ENCODE peak calls at places on chromosomes 4 and X, in seven cellular contexts. G is heart right ventricle, B is GM23338, T is BE2C, Q is right lobe of liver, I is H9, A is Peyer's patch. E is an unnamed sample.
A peak's percentile ranks its signal among the peaks of the same experiment; 100 is the strongest.

GRCh38 chrX:10017866-10018265 is 50.7 kb downstream of the CLDN34 start:
- DNase-seq in B (peak; percentile 40), A (no peak), T (no peak), G (no peak), I (no peak), Q (no peak), E (no peak)

GRCh38 chr4:26991057-26991456 is 130.4 kb downstream of the STIM2 start:
- DNase-seq in G (no peak), Q (no peak), I (no peak), B (no peak), A (no peak), T (no peak), E (no peak)

GRCh38 chr4:162163892-162164759 is at the start of gene FSTL5:
- DNase-seq in B (peak; percentile 99), G (peak; percentile 5), A (peak; percentile 50), Q (peak; percentile 26), T (peak; percentile 91), I (peak; percentile 99), E (peak; percentile 14)

GRCh38 chr4:67682266-67682665 is 18.7 kb downstream of the UBA6 start:
- DNase-seq in Q (no peak), G (no peak), T (no peak), B (no peak), A (no peak), I (no peak), E (no peak)

GRCh38 chr4:142845293-142846070 is 619 bp downstream of the INPP4B start:
- DNase-seq in T (peak; percentile 28), Q (peak; percentile 16), G (peak; percentile 9), A (peak; percentile 57), I (peak; percentile 51), B (peak; percentile 63), E (no peak)

GRCh38 chr4:48913346-48913745 is 6.8 kb upstream of the OCIAD2 start:
- DNase-seq in I (no peak), Q (no peak), G (no peak), A (no peak), T (peak; percentile 16), B (no peak), E (no peak)

GRCh38 chr4:16772366-16772850 is 126.0 kb downstream of the LDB2 start:
- DNase-seq in G (no peak), Q (no peak), I (no peak), T (no peak), B (no peak), A (no peak), E (no peak)

GRCh38 chr4:95506264-95506663 is 42.5 kb downstream of the UNC5C start:
- DNase-seq in Q (no peak), G (no peak), A (no peak), T (no peak), B (no peak), I (no peak), E (no peak)

GRCh38 chr4:108366716-108367115 is 198.0 kb upstream of the LEF1 start:
- DNase-seq in I (no peak), B (no peak), G (no peak), A (no peak), T (no peak), Q (no peak), E (no peak)

GRCh38 chr4:158255727-158256324 is 45.5 kb downstream of the TMEM144 start:
- DNase-seq in B (peak; percentile 64), I (no peak), G (peak; percentile 7), A (no peak), Q (no peak), T (no peak), E (peak; percentile 26)

GRCh38 chr4:84381759-84382158 is 117.3 kb downstream of the NKX6-1 start:
- DNase-seq in A (no peak), G (no peak), I (no peak), T (no peak), Q (no peak), B (no peak), E (no peak)

GRCh38 chr4:182145360-182145905 is 97.8 kb upstream of the TENM3 start:
- DNase-seq in Q (no peak), G (no peak), B (peak; percentile 24), I (no peak), A (no peak), T (peak; percentile 29), E (no peak)

GRCh38 chrX:138723301-138723700 is 11.8 kb upstream of the FGF13 start:
- DNase-seq in B (no peak), G (no peak), I (no peak), T (no peak), Q (no peak), A (no peak), E (no peak)

GRCh38 chrX:72243472-72243871 is 4.6 kb upstream of the ERCC6L start:
- DNase-seq in T (no peak), I (no peak), B (no peak), Q (no peak), A (no peak), G (no peak), E (no peak)

GRCh38 chr4:134691915-134692314 is 490.3 kb upstream of the PABPC4L start:
- DNase-seq in Q (no peak), B (no peak), A (no peak), G (no peak), I (no peak), T (no peak), E (no peak)

GRCh38 chr4:185794637-185795036 is 17.4 kb downstream of the SORBS2 start:
- DNase-seq in A (no peak), I (no peak), T (no peak), Q (no peak), B (no peak), G (no peak), E (no peak)

GRCh38 chr4:75484195-75484594 is 30.0 kb downstream of the RCHY1 start:
- DNase-seq in G (no peak), T (no peak), A (no peak), Q (no peak), B (no peak), I (no peak), E (no peak)

GRCh38 chr4:95409127-95409526 is 139.6 kb downstream of the UNC5C start:
- DNase-seq in T (no peak), A (no peak), I (no peak), B (no peak), Q (no peak), G (no peak), E (no peak)

GRCh38 chr4:127936974-127937373 is 28.0 kb downstream of the MFSD8 start:
- DNase-seq in T (no peak), B (no peak), Q (no peak), A (no peak), G (no peak), I (no peak), E (no peak)

GRCh38 chrX:12225073-12225472 is 86.8 kb downstream of the FRMPD4 start:
- DNase-seq in A (no peak), T (no peak), G (no peak), I (no peak), Q (no peak), B (no peak), E (no peak)

GRCh38 chrX:153971632-153972367 is at the start of gene HCFC1:
- DNase-seq in I (peak; percentile 86), G (peak; percentile 92), A (peak; percentile 88), B (peak; percentile 86), T (peak; percentile 91), Q (peak; percentile 95), E (peak; percentile 81)

GRCh38 chr4:89438102-89438831 is 130.7 kb upstream of the GPRIN3 start:
- DNase-seq in T (peak; percentile 51), G (peak; percentile 10), I (peak; percentile 76), B (peak; percentile 92), Q (no peak), A (no peak), E (peak; percentile 30)

GRCh38 chrX:153817291-153817690 is 13.1 kb downstream of the PDZD4 start:
- DNase-seq in A (no peak), Q (no peak), T (no peak), B (no peak), I (no peak), G (no peak), E (no peak)

GRCh38 chr4:27316176-27316575 is 455.5 kb downstream of the STIM2 start:
- DNase-seq in A (no peak), G (no peak), Q (no peak), T (no peak), B (no peak), I (no peak), E (no peak)

GRCh38 chr4:14000091-14000814 is 372.7 kb upstream of the BOD1L1 start:
- DNase-seq in T (no peak), A (no peak), I (no peak), B (no peak), G (no peak), Q (no peak), E (no peak)

DNA sequence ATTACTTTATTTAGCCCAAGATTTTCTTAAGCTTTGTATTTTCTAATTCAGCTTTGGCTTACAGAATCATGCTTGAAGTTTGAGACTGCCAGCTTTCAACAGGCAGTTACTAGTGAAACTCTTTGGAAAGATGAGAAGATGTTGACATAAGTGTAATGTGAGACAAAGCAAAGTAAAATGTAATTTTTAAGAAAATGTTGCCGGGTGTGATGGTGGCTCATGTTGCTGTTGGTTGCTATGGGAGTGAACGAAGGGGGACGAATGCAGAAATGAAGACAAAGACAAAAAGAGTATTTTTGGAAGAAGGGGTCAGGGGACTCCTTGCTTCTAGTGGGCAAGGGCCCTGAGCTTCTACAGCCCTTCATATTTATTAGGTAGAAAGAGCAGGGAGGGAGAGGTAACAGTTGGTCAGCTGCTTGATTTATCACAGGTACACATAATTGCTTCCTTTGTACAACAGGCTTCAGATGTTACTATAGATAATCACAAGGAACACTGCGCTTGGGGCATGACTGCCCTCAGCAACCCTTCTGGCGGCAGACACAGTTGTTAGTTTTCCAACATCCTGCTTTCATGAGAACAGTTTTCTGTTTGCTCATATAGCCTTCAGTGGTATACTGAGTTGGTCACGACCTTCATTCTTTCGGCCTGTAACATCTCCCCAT is 11.9 kb upstream of the UGDH start:
- DNase-seq in Q (no peak), A (no peak), T (no peak), B (no peak), G (no peak), I (no peak), E (no peak)
- TF ChIP-seq CTCF in Q (no peak), A (no peak), T (no peak), B (no peak), G (no peak), I (no peak), E (no peak)

GRCh38 chrX:47413179-47413594 is 42.8 kb downstream of the ZNF157 start:
- DNase-seq in I (no peak), A (no peak), G (no peak), T (no peak), Q (no peak), B (no peak), E (no peak)
- TF ChIP-seq CTCF in I (no peak), A (no peak), G (no peak), T (no peak), Q (no peak), B (no peak), E (no peak)

GRCh38 chr4:114217150-114217817 is 237.8 kb upstream of the ARSJ start:
- DNase-seq in T (peak; percentile 14), A (no peak), Q (no peak), G (no peak), B (no peak), I (no peak), E (no peak)
- TF ChIP-seq CTCF in T (no peak), A (no peak), Q (no peak), G (no peak), B (no peak), I (no peak), E (no peak)

GRCh38 chr4:64157397-64157796 is 251.9 kb downstream of the TECRL start:
- DNase-seq in I (no peak), G (no peak), T (no peak), B (no peak), Q (no peak), A (no peak), E (no peak)

GRCh38 chr4:64156253-64156652 is 253.0 kb downstream of the TECRL start:
- DNase-seq in G (no peak), B (no peak), T (no peak), I (no peak), Q (no peak), A (no peak), E (no peak)

GRCh38 chr4:64158648-64159326 is 250.5 kb downstream of the TECRL start:
- DNase-seq in Q (no peak), A (no peak), T (peak; percentile 74), B (peak; percentile 86), I (peak; percentile 53), G (peak; percentile 30), E (peak; percentile 54)
- TF ChIP-seq CTCF in Q (peak; percentile 73), A (peak; percentile 54), T (peak; percentile 90), B (peak; percentile 87), I (peak; percentile 89), G (peak; percentile 74), E (peak; percentile 61)

E was measured in GM20000.